ENCODE peak calls at places on chromosomes 13 and 19, in seven cellular contexts. Y, B, Z, P, S, E and H are unnamed samples.

GRCh38 chr19:11383706-11384048 is 437 bp downstream of the EPOR start:
- DNase-seq in Y (no peak), B (no peak), Z (no peak), P (no peak), S (no peak), E (no peak), H (no peak)

GRCh38 chr19:28500319-28500718 is 712.6 kb downstream of the UQCRFS1 start:
- DNase-seq in Y (no peak), B (no peak), Z (no peak), P (no peak), S (no peak), E (no peak), H (no peak)

GRCh38 chr13:82116422-82116989 is 1765.8 kb downstream of the SLITRK1 start:
- DNase-seq in Y (no peak), B (no peak), Z (no peak), P (no peak), S (no peak), E (no peak), H (no peak)

GRCh38 chr13:113855012-113855921 is 8.6 kb downstream of the GAS6 start:
- DNase-seq in Y (no peak), B (no peak), Z (no peak), P (peak; percentile 64), S (no peak), E (no peak), H (no peak)

GRCh38 chr13:49954674-49955455 is 18.7 kb upstream of the SPRYD7 start:
- DNase-seq in Y (no peak), B (no peak), Z (no peak), P (peak; percentile 32), S (no peak), E (no peak), H (no peak)

GRCh38 chr19:51114087-51114714 is 6.0 kb upstream of the CTU1 start:
- DNase-seq in Y (no peak), B (no peak), Z (no peak), P (no peak), S (no peak), E (no peak), H (no peak)

GRCh38 chr19:47609885-47610545 is 1.1 kb downstream of the BICRA start:
- DNase-seq in Y (no peak), B (peak; percentile 36), Z (peak; percentile 37), P (peak; percentile 65), S (peak; percentile 56), E (peak; percentile 48), H (peak; percentile 87)

GRCh38 chr19:44625531-44626066 is 12.2 kb downstream of the IGSF23 start:
- DNase-seq in Y (no peak), B (no peak), Z (no peak), P (no peak), S (no peak), E (no peak), H (no peak)

GRCh38 chr19:40605201-40605971 is 4.2 kb downstream of the LTBP4 start:
- DNase-seq in Y (peak; percentile 59), B (no peak), Z (peak; percentile 70), P (peak; percentile 97), S (peak; percentile 48), E (peak; percentile 78), H (peak; percentile 71)

GRCh38 chr13:95226932-95227718 is 74.1 kb downstream of the ABCC4 start:
- DNase-seq in Y (no peak), B (no peak), Z (no peak), P (no peak), S (no peak), E (no peak), H (peak; percentile 47)

GRCh38 chr19:4712771-4713170 is 10.9 kb downstream of the DPP9 start:
- DNase-seq in Y (no peak), B (no peak), Z (no peak), P (no peak), S (no peak), E (no peak), H (no peak)